ENCODE peak calls at places on chromosomes 2 and 18, in eight cellular contexts. M, F, H, J, E, L, K and I are unnamed samples.

GRCh38 chr2:108935231-108935863 is 53.7 kb downstream of the EDAR start:
- DNase-seq in M (no peak), E (no peak), F (no peak), J (no peak), H (peak; percentile 48), K (no peak), L (no peak), I (no peak)

GRCh38 chr2:236507393-236508085 is 62.1 kb upstream of the ACKR3 start:
- DNase-seq in M (no peak), F (no peak), K (no peak), H (no peak), E (no peak), L (peak; percentile 12), J (no peak), I (peak; percentile 41)

GRCh38 chr2:240983996-240984498 is 14.4 kb upstream of the SNED1 start:
- DNase-seq in K (no peak), L (no peak), H (peak; percentile 41), F (no peak), E (no peak), M (peak; percentile 32), J (peak; percentile 13), I (no peak)

GRCh38 chr2:224319756-224320155 is 82.2 kb downstream of the FAM124B start:
- DNase-seq in K (no peak), J (no peak), E (no peak), M (no peak), L (no peak), F (no peak), H (no peak), I (no peak)

GRCh38 chr2:147424766-147425165 is 420.1 kb upstream of the ACVR2A start:
- DNase-seq in E (no peak), M (no peak), K (peak; percentile 74), L (no peak), F (no peak), H (no peak), J (no peak), I (no peak)

GRCh38 chr2:176122633-176123482 is at the start of gene HOXD9:
- DNase-seq in J (peak; percentile 51), E (no peak), M (no peak), H (peak; percentile 70), F (no peak), L (peak; percentile 84), K (no peak), I (no peak)

GRCh38 chr18:28407681-28408080 is 230.8 kb upstream of the CDH2 start:
- DNase-seq in M (no peak), L (peak; percentile 69), F (no peak), E (no peak), J (no peak), K (no peak), H (no peak), I (no peak)

GRCh38 chr2:98545591-98545990 is 62.7 kb downstream of the COA5 start:
- DNase-seq in M (no peak), L (no peak), J (no peak), K (no peak), H (no peak), E (no peak), F (no peak), I (no peak)

GRCh38 chr2:158402665-158403064 is 53.9 kb downstream of the CCDC148 start:
- DNase-seq in E (no peak), M (no peak), J (no peak), F (no peak), H (no peak), L (no peak), K (no peak), I (no peak)

GRCh38 chr2:42063383-42064171 is 15.8 kb downstream of the PKDCC start:
- DNase-seq in F (peak; percentile 39), L (peak; percentile 93), J (no peak), E (no peak), M (no peak), H (no peak), K (no peak), I (no peak)

GRCh38 chr2:228700638-228701037 is 519.2 kb upstream of the SPHKAP start:
- DNase-seq in L (peak; percentile 63), E (no peak), F (peak; percentile 57), J (no peak), K (peak; percentile 68), M (no peak), H (no peak), I (no peak)

GRCh38 chr2:95526360-95527341 is 42.1 kb upstream of the TRIM43B start:
- DNase-seq in L (peak; percentile 80), F (peak; percentile 63), K (peak; percentile 67), H (peak; percentile 82), E (peak; percentile 44), J (no peak), M (peak; percentile 84), I (peak; percentile 31)

GRCh38 chr2:165499131-165499530 is 29.6 kb downstream of the CSRNP3 start:
- DNase-seq in H (no peak), F (no peak), E (no peak), L (no peak), K (no peak), J (no peak), M (no peak), I (no peak)

GRCh38 chr2:54556659-54557121 is 100.6 kb downstream of the SPTBN1 start:
- DNase-seq in F (no peak), K (no peak), J (no peak), L (peak; percentile 95), H (no peak), M (no peak), E (peak; percentile 54), I (no peak)

GRCh38 chr18:61833978-61834377 is 58.8 kb downstream of the RNF152 start:
- DNase-seq in L (no peak), K (no peak), J (no peak), M (no peak), H (no peak), F (peak; percentile 86), E (no peak), I (no peak)

DNA sequence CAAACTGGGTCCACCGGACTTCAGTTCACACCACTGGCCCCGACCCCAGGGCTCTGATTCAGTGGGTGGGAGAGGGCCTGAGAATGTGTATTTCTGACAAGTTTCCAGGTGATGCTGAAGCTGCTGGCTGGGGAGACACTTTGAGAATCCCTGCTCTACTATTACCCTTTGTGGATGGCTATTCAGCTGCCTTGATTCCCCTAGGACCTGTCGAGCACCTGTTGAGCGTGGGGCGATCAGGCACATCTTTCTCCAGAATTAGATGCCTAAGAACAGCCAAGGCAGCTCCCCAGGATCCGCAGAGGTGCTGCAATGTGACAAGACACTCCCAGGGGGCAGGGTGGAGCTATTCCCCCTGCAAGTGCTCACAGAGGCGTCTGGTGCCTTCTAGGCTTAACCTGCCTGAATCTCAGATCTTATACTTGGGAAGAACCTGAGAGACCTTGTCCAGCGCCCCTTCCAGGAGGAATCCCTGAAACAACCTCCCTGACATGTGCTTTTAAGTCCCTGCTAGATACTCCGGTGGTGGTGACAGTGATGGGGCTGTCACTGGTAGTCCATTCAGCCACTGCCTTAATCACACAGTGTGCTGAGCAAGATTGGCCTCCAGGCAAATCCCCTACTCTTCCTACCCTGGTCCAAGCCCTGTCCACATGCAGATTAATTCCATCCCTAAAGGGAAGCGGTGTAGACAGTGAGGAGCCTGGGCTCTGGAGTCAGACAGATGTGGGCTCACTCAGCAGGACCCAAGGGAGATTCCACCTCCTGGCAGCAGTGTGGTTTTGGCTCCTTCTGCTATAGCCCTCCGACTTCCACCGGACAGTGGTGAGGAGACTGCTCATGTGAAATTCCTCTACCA is 43.4 kb upstream of the OTOF start:
- DNase-seq in M (no peak), L (peak; percentile 5), E (no peak), J (no peak), K (peak; percentile 44), F (peak; percentile 7), H (peak; percentile 40), I (no peak)
- TF ChIP-seq CTCF in M (no peak), L (peak; percentile 30), E (no peak), J (no peak), K (peak; percentile 61), F (peak; percentile 65), H (peak; percentile 10), I (no peak)

GRCh38 chr2:190336420-190336819 is 7.0 kb upstream of the INPP1 start:
- DNase-seq in J (no peak), H (no peak), K (no peak), E (no peak), L (no peak), M (no peak), F (no peak), I (no peak)

GRCh38 chr2:190339394-190339793 is 4.0 kb upstream of the INPP1 start:
- DNase-seq in M (no peak), F (no peak), L (no peak), E (no peak), H (no peak), J (no peak), K (no peak), I (no peak)

GRCh38 chr2:190340369-190340768 is 3.0 kb upstream of the INPP1 start:
- DNase-seq in E (no peak), J (no peak), L (peak; percentile 9), K (peak; percentile 23), F (peak; percentile 42), M (no peak), H (no peak), I (no peak)

GRCh38 chr2:190335225-190335559 is 8.2 kb upstream of the INPP1 start:
- DNase-seq in E (no peak), L (no peak), F (no peak), K (no peak), M (no peak), H (no peak), J (no peak), I (no peak)

DNA sequence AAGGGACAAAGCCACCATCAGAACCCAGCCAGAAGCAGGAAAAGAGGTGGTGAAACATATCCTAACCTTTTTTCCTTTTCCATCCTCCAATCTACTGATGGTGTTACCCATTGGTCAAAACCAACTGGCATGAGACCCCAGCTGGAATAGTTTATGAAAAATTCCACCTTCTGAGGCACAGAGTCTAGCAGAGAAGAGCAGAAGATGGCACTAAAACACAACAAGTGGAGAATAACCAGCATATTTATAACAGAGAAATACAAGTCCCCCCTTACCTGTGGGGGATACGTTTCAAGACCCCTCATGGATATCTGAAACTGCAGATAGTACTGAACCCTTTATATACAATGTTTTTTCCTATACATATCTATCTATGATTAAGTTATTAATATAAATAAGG is 4.9 kb upstream of the INPP1 start:
- DNase-seq in F (no peak), H (no peak), E (no peak), K (no peak), J (no peak), L (no peak), M (no peak), I (no peak)
- TF ChIP-seq CTCF in F (no peak), H (no peak), E (no peak), K (no peak), J (no peak), L (no peak), M (peak; percentile 20), I (no peak)

GRCh38 chr2:50344509-50345106 is 687.3 kb downstream of the NRXN1 start:
- DNase-seq in K (no peak), M (no peak), L (no peak), E (no peak), H (no peak), J (no peak), F (no peak), I (no peak)
- TF ChIP-seq CTCF in K (peak; percentile 35), M (peak; percentile 19), L (no peak), E (no peak), H (no peak), J (no peak), F (peak; percentile 34), I (no peak)

DNA sequence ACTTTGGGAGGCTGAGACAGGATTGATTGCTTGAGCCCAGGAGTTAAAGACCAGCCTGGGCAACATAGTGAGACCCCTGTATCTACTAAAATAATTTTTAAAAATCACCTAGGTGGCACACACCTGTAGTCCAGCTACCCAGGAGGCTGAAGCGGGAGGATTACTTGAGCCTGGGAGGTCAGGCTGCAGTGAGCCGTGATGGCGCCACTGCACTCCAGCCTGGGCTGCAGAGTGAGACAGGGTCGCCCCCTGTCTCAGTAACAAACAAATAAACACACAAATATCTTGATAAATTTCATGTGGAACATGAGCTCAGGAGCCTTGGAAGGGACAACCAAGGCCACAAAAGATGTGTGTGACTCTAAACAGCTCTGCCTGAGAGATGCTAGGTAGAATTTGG is 11.7 kb upstream of the ANKRD53 start:
- DNase-seq in L (no peak), M (no peak), K (no peak), E (no peak), J (no peak), F (no peak), H (no peak), I (no peak)
- TF ChIP-seq CTCF in L (no peak), M (no peak), K (no peak), E (no peak), J (no peak), F (no peak), H (no peak), I (no peak)